ENCODE peak calls at places on chromosomes 5 and 9, in six cellular contexts. One of them, this sample, is unnamed.

GRCh38 chr5:40166757-40167156 is 513.0 kb upstream of the PTGER4 start:
- ATAC-seq in thoracic aorta: no peak
- ATAC-seq in T-helper 17 cell: no peak
- ATAC-seq in right cardiac atrium: no peak
- ATAC-seq in activated T-cell treated with anti-CD3 and anti-CD28 coated beads, Interleukin-2, amount 50 U/mL, for 72 hours: no peak
- ATAC-seq in left cardiac atrium: no peak
- ATAC-seq in this sample: no peak

GRCh38 chr9:131661954-131662621 is 77.8 kb downstream of the RAPGEF1 start:
- ATAC-seq in thoracic aorta: no peak
- ATAC-seq in T-helper 17 cell: peak; percentile 87
- ATAC-seq in right cardiac atrium: peak; percentile 27
- ATAC-seq in activated T-cell treated with anti-CD3 and anti-CD28 coated beads, Interleukin-2, amount 50 U/mL, for 72 hours: peak; percentile 84
- ATAC-seq in left cardiac atrium: no peak
- ATAC-seq in this sample: no peak

GRCh38 chr5:34789021-34789531 is 49.9 kb upstream of the TTC23L start:
- ATAC-seq in thoracic aorta: peak; percentile 72
- ATAC-seq in T-helper 17 cell: no peak
- ATAC-seq in right cardiac atrium: peak; percentile 84
- ATAC-seq in activated T-cell treated with anti-CD3 and anti-CD28 coated beads, Interleukin-2, amount 50 U/mL, for 72 hours: no peak
- ATAC-seq in left cardiac atrium: peak; percentile 72
- ATAC-seq in this sample: peak; percentile 70

GRCh38 chr5:37754976-37755375 is 84.9 kb downstream of the GDNF start:
- ATAC-seq in thoracic aorta: no peak
- ATAC-seq in T-helper 17 cell: no peak
- ATAC-seq in right cardiac atrium: no peak
- ATAC-seq in activated T-cell treated with anti-CD3 and anti-CD28 coated beads, Interleukin-2, amount 50 U/mL, for 72 hours: no peak
- ATAC-seq in left cardiac atrium: no peak
- ATAC-seq in this sample: peak; percentile 43

GRCh38 chr9:93139365-93140182 is 5.5 kb upstream of the NINJ1 start:
- ATAC-seq in thoracic aorta: no peak
- ATAC-seq in T-helper 17 cell: no peak
- ATAC-seq in right cardiac atrium: no peak
- ATAC-seq in activated T-cell treated with anti-CD3 and anti-CD28 coated beads, Interleukin-2, amount 50 U/mL, for 72 hours: no peak
- ATAC-seq in left cardiac atrium: no peak
- ATAC-seq in this sample: no peak

GRCh38 chr5:59099270-59099994 is 516.6 kb downstream of the RAB3C start:
- ATAC-seq in thoracic aorta: no peak
- ATAC-seq in T-helper 17 cell: peak; percentile 95
- ATAC-seq in right cardiac atrium: no peak
- ATAC-seq in activated T-cell treated with anti-CD3 and anti-CD28 coated beads, Interleukin-2, amount 50 U/mL, for 72 hours: peak; percentile 99
- ATAC-seq in left cardiac atrium: peak; percentile 44
- ATAC-seq in this sample: no peak

GRCh38 chr5:83125560-83125959 is 48.2 kb downstream of the XRCC4 start:
- ATAC-seq in thoracic aorta: no peak
- ATAC-seq in T-helper 17 cell: no peak
- ATAC-seq in right cardiac atrium: no peak
- ATAC-seq in activated T-cell treated with anti-CD3 and anti-CD28 coated beads, Interleukin-2, amount 50 U/mL, for 72 hours: no peak
- ATAC-seq in left cardiac atrium: no peak
- ATAC-seq in this sample: no peak

GRCh38 chr9:134384811-134385479 is 58.7 kb downstream of the RXRA start:
- ATAC-seq in thoracic aorta: no peak
- ATAC-seq in T-helper 17 cell: no peak
- ATAC-seq in right cardiac atrium: peak; percentile 16
- ATAC-seq in activated T-cell treated with anti-CD3 and anti-CD28 coated beads, Interleukin-2, amount 50 U/mL, for 72 hours: no peak
- ATAC-seq in left cardiac atrium: peak; percentile 2
- ATAC-seq in this sample: no peak

GRCh38 chr9:97363661-97364299 is 48.1 kb upstream of the TDRD7 start:
- ATAC-seq in thoracic aorta: no peak
- ATAC-seq in T-helper 17 cell: no peak
- ATAC-seq in right cardiac atrium: no peak
- ATAC-seq in activated T-cell treated with anti-CD3 and anti-CD28 coated beads, Interleukin-2, amount 50 U/mL, for 72 hours: no peak
- ATAC-seq in left cardiac atrium: no peak
- ATAC-seq in this sample: no peak

GRCh38 chr5:111229871-111230812 is 6.0 kb downstream of the CAMK4 start:
- ATAC-seq in thoracic aorta: no peak
- ATAC-seq in T-helper 17 cell: peak; percentile 58
- ATAC-seq in right cardiac atrium: no peak
- ATAC-seq in activated T-cell treated with anti-CD3 and anti-CD28 coated beads, Interleukin-2, amount 50 U/mL, for 72 hours: peak; percentile 65
- ATAC-seq in left cardiac atrium: no peak
- ATAC-seq in this sample: no peak

GRCh38 chr9:37337301-37337905 is 85.1 kb upstream of the GRHPR start:
- ATAC-seq in thoracic aorta: no peak
- ATAC-seq in T-helper 17 cell: no peak
- ATAC-seq in right cardiac atrium: no peak
- ATAC-seq in activated T-cell treated with anti-CD3 and anti-CD28 coated beads, Interleukin-2, amount 50 U/mL, for 72 hours: no peak
- ATAC-seq in left cardiac atrium: no peak
- ATAC-seq in this sample: no peak

GRCh38 chr9:85738509-85738908 is 3.2 kb downstream of the AGTPBP1 start:
- ATAC-seq in thoracic aorta: no peak
- ATAC-seq in T-helper 17 cell: no peak
- ATAC-seq in right cardiac atrium: no peak
- ATAC-seq in activated T-cell treated with anti-CD3 and anti-CD28 coated beads, Interleukin-2, amount 50 U/mL, for 72 hours: no peak
- ATAC-seq in left cardiac atrium: no peak
- ATAC-seq in this sample: no peak

GRCh38 chr5:116038817-116039216 is 6.5 kb downstream of the ARL14EPL start:
- ATAC-seq in thoracic aorta: no peak
- ATAC-seq in T-helper 17 cell: peak; percentile 60
- ATAC-seq in right cardiac atrium: no peak
- ATAC-seq in activated T-cell treated with anti-CD3 and anti-CD28 coated beads, Interleukin-2, amount 50 U/mL, for 72 hours: no peak
- ATAC-seq in left cardiac atrium: no peak
- ATAC-seq in this sample: no peak

GRCh38 chr5:16518606-16519005 is 53.0 kb upstream of the ZNF622 start:
- ATAC-seq in thoracic aorta: no peak
- ATAC-seq in T-helper 17 cell: no peak
- ATAC-seq in right cardiac atrium: no peak
- ATAC-seq in activated T-cell treated with anti-CD3 and anti-CD28 coated beads, Interleukin-2, amount 50 U/mL, for 72 hours: no peak
- ATAC-seq in left cardiac atrium: no peak
- ATAC-seq in this sample: no peak

GRCh38 chr9:121625590-121625989 is 25.8 kb upstream of the DAB2IP start:
- ATAC-seq in thoracic aorta: no peak
- ATAC-seq in T-helper 17 cell: no peak
- ATAC-seq in right cardiac atrium: no peak
- ATAC-seq in activated T-cell treated with anti-CD3 and anti-CD28 coated beads, Interleukin-2, amount 50 U/mL, for 72 hours: no peak
- ATAC-seq in left cardiac atrium: no peak
- ATAC-seq in this sample: no peak

GRCh38 chr9:135850737-135851136 is 56.6 kb downstream of the CAMSAP1 start:
- ATAC-seq in thoracic aorta: no peak
- ATAC-seq in T-helper 17 cell: no peak
- ATAC-seq in right cardiac atrium: no peak
- ATAC-seq in activated T-cell treated with anti-CD3 and anti-CD28 coated beads, Interleukin-2, amount 50 U/mL, for 72 hours: peak; percentile 24
- ATAC-seq in left cardiac atrium: no peak
- ATAC-seq in this sample: no peak

GRCh38 chr5:181215997-181216982 is 6.8 kb upstream of the TRIM41 start:
- ATAC-seq in thoracic aorta: no peak
- ATAC-seq in T-helper 17 cell: peak; percentile 52
- ATAC-seq in right cardiac atrium: no peak
- ATAC-seq in activated T-cell treated with anti-CD3 and anti-CD28 coated beads, Interleukin-2, amount 50 U/mL, for 72 hours: no peak
- ATAC-seq in left cardiac atrium: no peak
- ATAC-seq in this sample: no peak

GRCh38 chr9:128528445-128529160 is 23.8 kb upstream of the SPTAN1 start:
- ATAC-seq in thoracic aorta: no peak
- ATAC-seq in T-helper 17 cell: no peak
- ATAC-seq in right cardiac atrium: no peak
- ATAC-seq in activated T-cell treated with anti-CD3 and anti-CD28 coated beads, Interleukin-2, amount 50 U/mL, for 72 hours: no peak
- ATAC-seq in left cardiac atrium: no peak
- ATAC-seq in this sample: no peak

GRCh38 chr5:17228833-17229291 is 11.4 kb downstream of the BASP1 start:
- ATAC-seq in thoracic aorta: no peak
- ATAC-seq in T-helper 17 cell: no peak
- ATAC-seq in right cardiac atrium: no peak
- ATAC-seq in activated T-cell treated with anti-CD3 and anti-CD28 coated beads, Interleukin-2, amount 50 U/mL, for 72 hours: no peak
- ATAC-seq in left cardiac atrium: peak; percentile 65
- ATAC-seq in this sample: no peak

GRCh38 chr9:72557549-72557948 is 36.1 kb downstream of the TMC1 start:
- ATAC-seq in thoracic aorta: no peak
- ATAC-seq in T-helper 17 cell: peak; percentile 47
- ATAC-seq in right cardiac atrium: no peak
- ATAC-seq in activated T-cell treated with anti-CD3 and anti-CD28 coated beads, Interleukin-2, amount 50 U/mL, for 72 hours: peak; percentile 99
- ATAC-seq in left cardiac atrium: peak; percentile 89
- ATAC-seq in this sample: peak; percentile 87

GRCh38 chr9:131838581-131839280 is 98.9 kb upstream of the RAPGEF1 start:
- ATAC-seq in thoracic aorta: no peak
- ATAC-seq in T-helper 17 cell: no peak
- ATAC-seq in right cardiac atrium: no peak
- ATAC-seq in activated T-cell treated with anti-CD3 and anti-CD28 coated beads, Interleukin-2, amount 50 U/mL, for 72 hours: no peak
- ATAC-seq in left cardiac atrium: no peak
- ATAC-seq in this sample: no peak

GRCh38 chr5:159094745-159095144 is 5.0 kb downstream of the EBF1 start:
- ATAC-seq in thoracic aorta: no peak
- ATAC-seq in T-helper 17 cell: no peak
- ATAC-seq in right cardiac atrium: peak; percentile 33
- ATAC-seq in activated T-cell treated with anti-CD3 and anti-CD28 coated beads, Interleukin-2, amount 50 U/mL, for 72 hours: no peak
- ATAC-seq in left cardiac atrium: no peak
- ATAC-seq in this sample: no peak

GRCh38 chr5:151496041-151496484 is 48.7 kb downstream of the SLC36A1 start:
- ATAC-seq in thoracic aorta: no peak
- ATAC-seq in T-helper 17 cell: no peak
- ATAC-seq in right cardiac atrium: no peak
- ATAC-seq in activated T-cell treated with anti-CD3 and anti-CD28 coated beads, Interleukin-2, amount 50 U/mL, for 72 hours: no peak
- ATAC-seq in left cardiac atrium: no peak
- ATAC-seq in this sample: no peak

GRCh38 chr9:112861638-112862555 is 28.8 kb downstream of the SLC46A2 start:
- ATAC-seq in thoracic aorta: peak; percentile 10
- ATAC-seq in T-helper 17 cell: peak; percentile 27
- ATAC-seq in right cardiac atrium: peak; percentile 70
- ATAC-seq in activated T-cell treated with anti-CD3 and anti-CD28 coated beads, Interleukin-2, amount 50 U/mL, for 72 hours: no peak
- ATAC-seq in left cardiac atrium: peak; percentile 67
- ATAC-seq in this sample: peak; percentile 52

GRCh38 chr9:36503172-36504153 is 69.2 kb upstream of the MELK start:
- ATAC-seq in thoracic aorta: no peak
- ATAC-seq in T-helper 17 cell: no peak
- ATAC-seq in right cardiac atrium: no peak
- ATAC-seq in activated T-cell treated with anti-CD3 and anti-CD28 coated beads, Interleukin-2, amount 50 U/mL, for 72 hours: peak; percentile 51
- ATAC-seq in left cardiac atrium: no peak
- ATAC-seq in this sample: no peak

GRCh38 chr9:116124472-116125040 is 29.0 kb upstream of the PAPPA start:
- ATAC-seq in thoracic aorta: no peak
- ATAC-seq in T-helper 17 cell: no peak
- ATAC-seq in right cardiac atrium: no peak
- ATAC-seq in activated T-cell treated with anti-CD3 and anti-CD28 coated beads, Interleukin-2, amount 50 U/mL, for 72 hours: no peak
- ATAC-seq in left cardiac atrium: no peak
- ATAC-seq in this sample: no peak

GRCh38 chr9:113992994-113993393 is 85.1 kb downstream of the AMBP start:
- ATAC-seq in thoracic aorta: no peak
- ATAC-seq in T-helper 17 cell: no peak
- ATAC-seq in right cardiac atrium: no peak
- ATAC-seq in activated T-cell treated with anti-CD3 and anti-CD28 coated beads, Interleukin-2, amount 50 U/mL, for 72 hours: no peak
- ATAC-seq in left cardiac atrium: peak; percentile 4
- ATAC-seq in this sample: no peak

This sample was measured in gastroesophageal sphincter.